ENCODE peak calls at places on chromosomes 7 and 10, in six cellular contexts. One of them, this sample, is unnamed.

GRCh38 chr7:158431941-158432347 is 155.7 kb downstream of the PTPRN2 start:
- DNase-seq in mucosa of gallbladder: peak
- DNase-seq in activated naive CD4-positive, alpha-beta T cell: no peak
- DNase-seq in dermis microvascular lymphatic vessel endothelial cell: no peak
- DNase-seq in transverse colon: peak
- DNase-seq in activated CD8-positive, alpha-beta T cell treated with anti-CD3 and anti-CD28 coated beads for 36 hours: no peak
- DNase-seq in this sample: no peak

GRCh38 chr7:132113536-132114409 is 462.5 kb downstream of the PLXNA4 start:
- DNase-seq in mucosa of gallbladder: no peak
- DNase-seq in activated naive CD4-positive, alpha-beta T cell: no peak
- DNase-seq in dermis microvascular lymphatic vessel endothelial cell: no peak
- DNase-seq in transverse colon: no peak
- DNase-seq in activated CD8-positive, alpha-beta T cell treated with anti-CD3 and anti-CD28 coated beads for 36 hours: no peak
- DNase-seq in this sample: no peak

GRCh38 chr10:93542358-93542791 is 24.1 kb upstream of the FFAR4 start:
- DNase-seq in mucosa of gallbladder: peak
- DNase-seq in activated naive CD4-positive, alpha-beta T cell: no peak
- DNase-seq in dermis microvascular lymphatic vessel endothelial cell: peak
- DNase-seq in transverse colon: peak
- DNase-seq in activated CD8-positive, alpha-beta T cell treated with anti-CD3 and anti-CD28 coated beads for 36 hours: no peak
- DNase-seq in this sample: no peak

GRCh38 chr10:14748471-14748870 is 26.2 kb downstream of the FAM107B start:
- DNase-seq in mucosa of gallbladder: peak
- DNase-seq in activated naive CD4-positive, alpha-beta T cell: no peak
- DNase-seq in dermis microvascular lymphatic vessel endothelial cell: no peak
- DNase-seq in transverse colon: no peak
- DNase-seq in activated CD8-positive, alpha-beta T cell treated with anti-CD3 and anti-CD28 coated beads for 36 hours: no peak
- DNase-seq in this sample: no peak

GRCh38 chr10:91987397-91988037 is 63.9 kb downstream of the BTAF1 start:
- DNase-seq in mucosa of gallbladder: peak
- DNase-seq in activated naive CD4-positive, alpha-beta T cell: no peak
- DNase-seq in dermis microvascular lymphatic vessel endothelial cell: peak
- DNase-seq in transverse colon: no peak
- DNase-seq in activated CD8-positive, alpha-beta T cell treated with anti-CD3 and anti-CD28 coated beads for 36 hours: no peak
- DNase-seq in this sample: no peak

GRCh38 chr7:39228946-39229345 is 251.2 kb downstream of the POU6F2 start:
- DNase-seq in mucosa of gallbladder: no peak
- DNase-seq in activated naive CD4-positive, alpha-beta T cell: no peak
- DNase-seq in dermis microvascular lymphatic vessel endothelial cell: no peak
- DNase-seq in transverse colon: no peak
- DNase-seq in activated CD8-positive, alpha-beta T cell treated with anti-CD3 and anti-CD28 coated beads for 36 hours: no peak
- DNase-seq in this sample: no peak

GRCh38 chr7:80150621-80151273 is 16.1 kb downstream of the GNAI1 start:
- DNase-seq in mucosa of gallbladder: no peak
- DNase-seq in activated naive CD4-positive, alpha-beta T cell: no peak
- DNase-seq in dermis microvascular lymphatic vessel endothelial cell: no peak
- DNase-seq in transverse colon: no peak
- DNase-seq in activated CD8-positive, alpha-beta T cell treated with anti-CD3 and anti-CD28 coated beads for 36 hours: no peak
- DNase-seq in this sample: no peak

GRCh38 chr10:8768854-8769253 is 714.4 kb downstream of the GATA3 start:
- DNase-seq in mucosa of gallbladder: no peak
- DNase-seq in activated naive CD4-positive, alpha-beta T cell: no peak
- DNase-seq in dermis microvascular lymphatic vessel endothelial cell: no peak
- DNase-seq in transverse colon: no peak
- DNase-seq in activated CD8-positive, alpha-beta T cell treated with anti-CD3 and anti-CD28 coated beads for 36 hours: no peak
- DNase-seq in this sample: no peak

GRCh38 chr7:156111-157007 is 36.0 kb upstream of the FAM20C start:
- DNase-seq in mucosa of gallbladder: no peak
- DNase-seq in activated naive CD4-positive, alpha-beta T cell: no peak
- DNase-seq in dermis microvascular lymphatic vessel endothelial cell: no peak
- DNase-seq in transverse colon: no peak
- DNase-seq in activated CD8-positive, alpha-beta T cell treated with anti-CD3 and anti-CD28 coated beads for 36 hours: no peak
- DNase-seq in this sample: no peak

GRCh38 chr7:2465928-2466327 is 10.3 kb downstream of the GRIFIN start:
- DNase-seq in mucosa of gallbladder: no peak
- DNase-seq in activated naive CD4-positive, alpha-beta T cell: no peak
- DNase-seq in dermis microvascular lymphatic vessel endothelial cell: no peak
- DNase-seq in transverse colon: no peak
- DNase-seq in activated CD8-positive, alpha-beta T cell treated with anti-CD3 and anti-CD28 coated beads for 36 hours: no peak
- DNase-seq in this sample: no peak

GRCh38 chr10:104327745-104328635 is 10.3 kb downstream of the ITPRIP start:
- DNase-seq in mucosa of gallbladder: no peak
- DNase-seq in activated naive CD4-positive, alpha-beta T cell: no peak
- DNase-seq in dermis microvascular lymphatic vessel endothelial cell: peak
- DNase-seq in transverse colon: no peak
- DNase-seq in activated CD8-positive, alpha-beta T cell treated with anti-CD3 and anti-CD28 coated beads for 36 hours: no peak
- DNase-seq in this sample: no peak

GRCh38 chr10:42963302-42963701 is 113.6 kb upstream of the RET start:
- DNase-seq in mucosa of gallbladder: peak
- DNase-seq in activated naive CD4-positive, alpha-beta T cell: no peak
- DNase-seq in dermis microvascular lymphatic vessel endothelial cell: no peak
- DNase-seq in transverse colon: no peak
- DNase-seq in activated CD8-positive, alpha-beta T cell treated with anti-CD3 and anti-CD28 coated beads for 36 hours: no peak
- DNase-seq in this sample: no peak

GRCh38 chr7:41421056-41421455 is 281.8 kb downstream of the INHBA start:
- DNase-seq in mucosa of gallbladder: no peak
- DNase-seq in activated naive CD4-positive, alpha-beta T cell: no peak
- DNase-seq in dermis microvascular lymphatic vessel endothelial cell: no peak
- DNase-seq in transverse colon: no peak
- DNase-seq in activated CD8-positive, alpha-beta T cell treated with anti-CD3 and anti-CD28 coated beads for 36 hours: no peak
- DNase-seq in this sample: no peak

GRCh38 chr10:125085281-125085680 is 75.1 kb downstream of the CTBP2 start:
- DNase-seq in mucosa of gallbladder: no peak
- DNase-seq in activated naive CD4-positive, alpha-beta T cell: no peak
- DNase-seq in dermis microvascular lymphatic vessel endothelial cell: peak
- DNase-seq in transverse colon: no peak
- DNase-seq in activated CD8-positive, alpha-beta T cell treated with anti-CD3 and anti-CD28 coated beads for 36 hours: no peak
- DNase-seq in this sample: no peak

GRCh38 chr10:6694447-6695155 is 114.5 kb upstream of the PRKCQ start:
- DNase-seq in mucosa of gallbladder: no peak
- DNase-seq in activated naive CD4-positive, alpha-beta T cell: no peak
- DNase-seq in dermis microvascular lymphatic vessel endothelial cell: no peak
- DNase-seq in transverse colon: no peak
- DNase-seq in activated CD8-positive, alpha-beta T cell treated with anti-CD3 and anti-CD28 coated beads for 36 hours: peak
- DNase-seq in this sample: no peak

GRCh38 chr10:97134202-97134601 is 51.6 kb downstream of the SLIT1 start:
- DNase-seq in mucosa of gallbladder: no peak
- DNase-seq in activated naive CD4-positive, alpha-beta T cell: no peak
- DNase-seq in dermis microvascular lymphatic vessel endothelial cell: no peak
- DNase-seq in transverse colon: no peak
- DNase-seq in activated CD8-positive, alpha-beta T cell treated with anti-CD3 and anti-CD28 coated beads for 36 hours: no peak
- DNase-seq in this sample: no peak

GRCh38 chr7:98251251-98251843 is 685 bp downstream of the TECPR1 start:
- DNase-seq in mucosa of gallbladder: peak
- DNase-seq in activated naive CD4-positive, alpha-beta T cell: peak
- DNase-seq in dermis microvascular lymphatic vessel endothelial cell: peak
- DNase-seq in transverse colon: peak
- DNase-seq in activated CD8-positive, alpha-beta T cell treated with anti-CD3 and anti-CD28 coated beads for 36 hours: peak
- DNase-seq in this sample: no peak

GRCh38 chr7:36438211-36438610 is 48.5 kb downstream of the ANLN start:
- DNase-seq in mucosa of gallbladder: no peak
- DNase-seq in activated naive CD4-positive, alpha-beta T cell: no peak
- DNase-seq in dermis microvascular lymphatic vessel endothelial cell: no peak
- DNase-seq in transverse colon: no peak
- DNase-seq in activated CD8-positive, alpha-beta T cell treated with anti-CD3 and anti-CD28 coated beads for 36 hours: no peak
- DNase-seq in this sample: no peak

GRCh38 chr10:30351502-30351901 is 2.4 kb upstream of the MTPAP start:
- DNase-seq in mucosa of gallbladder: no peak
- DNase-seq in activated naive CD4-positive, alpha-beta T cell: no peak
- DNase-seq in dermis microvascular lymphatic vessel endothelial cell: no peak
- DNase-seq in transverse colon: no peak
- DNase-seq in activated CD8-positive, alpha-beta T cell treated with anti-CD3 and anti-CD28 coated beads for 36 hours: no peak
- DNase-seq in this sample: no peak

GRCh38 chr10:62045765-62046521 is 144.4 kb downstream of the ARID5B start:
- DNase-seq in mucosa of gallbladder: no peak
- DNase-seq in activated naive CD4-positive, alpha-beta T cell: no peak
- DNase-seq in dermis microvascular lymphatic vessel endothelial cell: peak
- DNase-seq in transverse colon: no peak
- DNase-seq in activated CD8-positive, alpha-beta T cell treated with anti-CD3 and anti-CD28 coated beads for 36 hours: no peak
- DNase-seq in this sample: no peak

GRCh38 chr10:44932338-44933116 is 21.4 kb downstream of the TMEM72 start:
- DNase-seq in mucosa of gallbladder: peak
- DNase-seq in activated naive CD4-positive, alpha-beta T cell: peak
- DNase-seq in dermis microvascular lymphatic vessel endothelial cell: peak
- DNase-seq in transverse colon: peak
- DNase-seq in activated CD8-positive, alpha-beta T cell treated with anti-CD3 and anti-CD28 coated beads for 36 hours: peak
- DNase-seq in this sample: peak